ENCODE peak calls at places on chromosomes 13 and 19, in five cellular contexts. M, I, U, T and F are unnamed samples.

GRCh38 chr13:73879346-73880020 is 254.7 kb downstream of the KLF12 start:
- DNase-seq in M (no peak), I (no peak), U (no peak), T (no peak), F (no peak)

GRCh38 chr13:95354680-95355487 is 53.6 kb upstream of the ABCC4 start:
- DNase-seq in M (no peak), I (no peak), U (no peak), T (no peak), F (peak)

GRCh38 chr19:8973501-8974091 is 36.6 kb downstream of the MUC16 start:
- DNase-seq in M (no peak), I (no peak), U (peak), T (no peak), F (no peak)

GRCh38 chr13:48808689-48809088 is 155.0 kb downstream of the CYSLTR2 start:
- DNase-seq in M (no peak), I (no peak), U (peak), T (no peak), F (peak)

GRCh38 chr19:29547981-29548380 is 22.2 kb downstream of the VSTM2B start:
- DNase-seq in M (peak), I (no peak), U (no peak), T (no peak), F (no peak)

GRCh38 chr13:73767747-73768315 is 366.4 kb downstream of the KLF12 start:
- DNase-seq in M (peak), I (no peak), U (peak), T (no peak), F (peak)

GRCh38 chr13:114096811-114097503 is 35.5 kb downstream of the RASA3 start:
- DNase-seq in M (peak), I (no peak), U (no peak), T (no peak), F (no peak)

GRCh38 chr19:42199440-42200115 is 17.9 kb downstream of the DEDD2 start:
- DNase-seq in M (no peak), I (no peak), U (peak), T (peak), F (no peak)

GRCh38 chr13:60933638-60934037 is 482.0 kb downstream of the PCDH20 start:
- DNase-seq in M (no peak), I (no peak), U (no peak), T (no peak), F (no peak)

GRCh38 chr19:12314553-12314952 is 18.9 kb downstream of the ZNF563 start:
- DNase-seq in M (no peak), I (no peak), U (no peak), T (no peak), F (peak)

DNA sequence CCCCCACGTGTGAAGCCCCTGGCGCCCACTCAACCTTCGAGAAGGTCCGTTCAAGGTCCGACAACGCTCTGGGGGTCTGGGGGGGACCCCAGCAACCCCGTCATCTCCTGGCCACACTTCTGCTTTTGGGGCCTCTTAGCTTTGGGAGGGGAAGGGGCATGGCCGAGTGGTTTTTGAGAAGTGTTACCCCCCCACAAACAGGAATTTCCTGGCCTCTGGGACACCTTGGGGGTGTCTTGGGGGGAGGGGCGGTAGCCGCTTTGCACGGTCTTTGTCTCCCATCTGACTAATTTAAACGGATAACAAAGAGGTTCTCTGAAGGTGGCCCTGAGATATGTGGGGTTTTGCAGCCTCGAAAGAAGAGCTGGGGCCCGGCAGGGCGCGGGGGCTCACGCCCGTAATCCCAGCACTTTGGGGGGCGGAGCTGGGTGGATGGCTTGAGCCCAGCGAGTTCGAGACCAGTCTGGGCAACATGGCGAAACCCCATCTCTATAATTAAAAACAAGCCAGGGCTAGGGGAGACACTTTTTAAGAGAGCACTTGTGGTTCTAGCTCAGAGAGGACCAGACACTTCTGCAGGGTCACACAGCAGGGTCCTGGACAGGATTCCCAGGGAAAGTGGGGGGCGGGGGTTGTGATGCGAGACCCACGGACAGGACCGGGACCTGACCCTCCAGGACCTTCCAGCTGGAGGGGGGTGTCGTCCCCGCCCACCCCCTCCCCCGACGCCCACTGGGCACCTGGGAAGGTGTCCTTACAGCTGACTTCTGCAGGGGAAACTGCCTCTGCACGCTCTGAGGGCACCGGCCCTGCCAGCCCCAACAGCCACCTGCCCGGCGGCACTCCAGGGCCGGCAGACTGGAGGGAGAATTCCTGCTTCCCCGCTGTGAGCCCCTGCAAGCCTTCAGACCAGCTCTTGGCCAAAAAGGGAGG is 878 bp downstream of the CNN2 start:
- DNase-seq in M (no peak), I (no peak), U (no peak), T (no peak), F (no peak)
- TF ChIP-seq ZBTB33 in M (no peak), I (no peak), U (no peak), T (no peak), F (no peak)

GRCh38 chr19:51711702-51712101 is 12.1 kb downstream of the HAS1 start:
- DNase-seq in M (no peak), I (no peak), U (no peak), T (no peak), F (no peak)

GRCh38 chr19:51709575-51709974 is 14.2 kb downstream of the HAS1 start:
- DNase-seq in M (no peak), I (no peak), U (no peak), T (no peak), F (no peak)

GRCh38 chr19:51712461-51713081 is 11.2 kb downstream of the HAS1 start:
- DNase-seq in M (no peak), I (no peak), U (no peak), T (no peak), F (no peak)

GRCh38 chr19:51708811-51709210 is 15.0 kb downstream of the HAS1 start:
- DNase-seq in M (no peak), I (no peak), U (no peak), T (no peak), F (no peak)

DNA sequence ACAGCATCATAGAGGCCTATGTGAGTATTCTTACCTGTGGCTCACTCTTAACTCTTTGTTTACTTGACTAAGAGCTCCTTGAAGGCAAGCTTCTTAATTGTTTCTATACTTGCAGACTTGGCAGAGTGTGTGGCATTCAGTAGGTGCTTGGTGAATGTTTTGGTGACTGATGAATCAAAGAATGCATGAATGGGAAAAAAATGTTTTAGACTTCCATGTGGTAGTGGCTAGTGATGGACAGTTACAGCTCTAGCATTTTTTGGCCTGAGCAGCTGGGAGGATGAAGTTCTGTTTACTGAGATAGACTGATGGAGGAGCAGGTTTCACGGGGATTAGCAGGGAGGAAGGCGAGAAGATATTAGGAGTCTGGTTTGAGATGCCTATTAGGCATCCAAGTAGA is 13.6 kb downstream of the HAS1 start:
- DNase-seq in M (no peak), I (no peak), U (no peak), T (no peak), F (no peak)
- TF ChIP-seq ZBTB33 in M (no peak), I (no peak), U (no peak), T (no peak), F (no peak)

GRCh38 chr13:25001807-25002206 is 94.1 kb upstream of the PABPC3 start:
- DNase-seq in M (no peak), I (no peak), U (no peak), T (no peak), F (no peak)
- TF ChIP-seq ZBTB33 in M (no peak), I (no peak), U (no peak), T (no peak), F (no peak)

DNA sequence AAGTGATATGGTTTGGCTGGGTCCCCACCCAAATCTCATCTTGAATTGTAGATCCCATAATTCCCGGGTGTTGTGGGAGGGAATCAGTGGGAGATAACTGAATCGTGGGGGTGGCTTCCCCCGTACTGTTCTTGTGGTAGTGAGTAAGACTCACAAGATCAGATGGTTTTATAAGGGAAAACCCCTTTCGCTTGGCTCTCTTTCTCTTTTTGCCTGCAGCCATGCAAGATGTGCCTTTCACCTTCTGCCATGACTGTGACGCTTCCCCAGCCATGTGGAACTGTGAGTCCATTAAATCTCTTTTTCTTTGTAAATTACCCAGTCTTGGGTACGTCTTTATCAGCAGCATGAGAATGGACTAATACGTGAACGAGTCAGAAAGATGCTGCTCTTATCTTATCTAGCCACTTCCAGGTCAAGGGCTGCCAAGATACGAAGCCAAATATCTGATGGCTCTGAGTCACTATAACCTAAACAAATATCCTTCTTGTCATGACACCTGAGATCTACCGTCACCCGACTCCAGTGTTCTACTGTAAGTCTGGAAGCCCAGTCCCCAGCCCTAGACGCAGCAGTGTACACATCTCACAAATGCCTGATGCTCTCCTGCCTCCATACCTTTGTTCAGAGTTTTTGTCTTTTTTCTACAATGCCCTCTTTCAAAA is 45.9 kb downstream of the SLC15A1 start:
- DNase-seq in M (no peak), I (no peak), U (no peak), T (peak), F (peak)
- TF ChIP-seq ZBTB33 in M (no peak), I (no peak), U (no peak), T (no peak), F (no peak)